ENCODE peak calls at places on chromosomes 5 and 9, in six cellular contexts. One of them, this sample, is unnamed.

GRCh38 chr9:2570615-2571479 is 50.7 kb upstream of the VLDLR start:
- DNase-seq in suprapubic skin: no peak
- DNase-seq in HL-60: peak; percentile 96
- DNase-seq in stomach: peak; percentile 87
- DNase-seq in Panc1: no peak
- DNase-seq in H1: no peak
- DNase-seq in this sample: no peak

GRCh38 chr5:72600401-72600981 is 93.3 kb upstream of the ZNF366 start:
- DNase-seq in HL-60: no peak
- DNase-seq in Panc1: peak; percentile 90
- DNase-seq in suprapubic skin: no peak
- DNase-seq in stomach: no peak
- DNase-seq in H1: no peak
- DNase-seq in this sample: no peak

GRCh38 chr9:127979333-127980055 is 1.3 kb downstream of the EEIG1 start:
- DNase-seq in stomach: peak; percentile 54
- DNase-seq in H1: peak; percentile 77
- DNase-seq in Panc1: no peak
- DNase-seq in HL-60: no peak
- DNase-seq in suprapubic skin: no peak
- DNase-seq in this sample: no peak

GRCh38 chr5:116557669-116558271 is 16.9 kb downstream of the SEMA6A start:
- DNase-seq in suprapubic skin: no peak
- DNase-seq in H1: no peak
- DNase-seq in HL-60: no peak
- DNase-seq in stomach: no peak
- DNase-seq in Panc1: no peak
- DNase-seq in this sample: no peak

GRCh38 chr9:19102181-19102630 is 498 bp downstream of the HAUS6 start:
- DNase-seq in stomach: no peak
- DNase-seq in HL-60: peak; percentile 24
- DNase-seq in Panc1: no peak
- DNase-seq in H1: peak; percentile 57
- DNase-seq in suprapubic skin: no peak
- DNase-seq in this sample: no peak

GRCh38 chr5:157390179-157390923 is 69.7 kb upstream of the NIPAL4 start:
- DNase-seq in suprapubic skin: no peak
- DNase-seq in H1: no peak
- DNase-seq in Panc1: peak; percentile 91
- DNase-seq in stomach: peak; percentile 51
- DNase-seq in HL-60: no peak
- DNase-seq in this sample: no peak

GRCh38 chr5:147782053-147783028 is at the start of gene JAKMIP2:
- DNase-seq in suprapubic skin: peak; percentile 70
- DNase-seq in H1: peak; percentile 97
- DNase-seq in stomach: peak; percentile 45
- DNase-seq in Panc1: no peak
- DNase-seq in HL-60: peak; percentile 10
- DNase-seq in this sample: peak; percentile 5

GRCh38 chr5:148967783-148968182 is 95.1 kb downstream of the SH3TC2 start:
- DNase-seq in Panc1: no peak
- DNase-seq in HL-60: no peak
- DNase-seq in suprapubic skin: no peak
- DNase-seq in H1: peak; percentile 11
- DNase-seq in stomach: no peak
- DNase-seq in this sample: no peak

GRCh38 chr5:59959330-59959729 is 65.8 kb upstream of the PDE4D start:
- DNase-seq in H1: no peak
- DNase-seq in stomach: no peak
- DNase-seq in Panc1: no peak
- DNase-seq in HL-60: no peak
- DNase-seq in suprapubic skin: no peak
- DNase-seq in this sample: no peak

GRCh38 chr5:149581192-149581861 is at the start of gene ARHGEF37:
- DNase-seq in stomach: peak; percentile 96
- DNase-seq in Panc1: no peak
- DNase-seq in suprapubic skin: peak; percentile 93
- DNase-seq in HL-60: no peak
- DNase-seq in H1: peak; percentile 73
- DNase-seq in this sample: no peak

GRCh38 chr9:113519401-113520108 is 56.0 kb downstream of the RGS3 start:
- DNase-seq in Panc1: no peak
- DNase-seq in stomach: no peak
- DNase-seq in suprapubic skin: no peak
- DNase-seq in HL-60: no peak
- DNase-seq in H1: no peak
- DNase-seq in this sample: no peak

GRCh38 chr5:69188811-69189161 is 597 bp upstream of the CENPH start:
- DNase-seq in Panc1: no peak
- DNase-seq in H1: no peak
- DNase-seq in HL-60: no peak
- DNase-seq in suprapubic skin: no peak
- DNase-seq in stomach: no peak
- DNase-seq in this sample: no peak

GRCh38 chr5:171647043-171647899 is 138.3 kb upstream of the SMIM23 start:
- DNase-seq in H1: no peak
- DNase-seq in HL-60: no peak
- DNase-seq in stomach: no peak
- DNase-seq in Panc1: no peak
- DNase-seq in suprapubic skin: no peak
- DNase-seq in this sample: no peak

GRCh38 chr9:100427366-100428263 is 672 bp downstream of the MSANTD3 start:
- DNase-seq in Panc1: no peak
- DNase-seq in suprapubic skin: peak; percentile 82
- DNase-seq in stomach: peak; percentile 35
- DNase-seq in H1: no peak
- DNase-seq in HL-60: no peak
- DNase-seq in this sample: no peak

GRCh38 chr9:100426532-100427365 is at the start of gene MSANTD3:
- DNase-seq in suprapubic skin: peak; percentile 77
- DNase-seq in Panc1: no peak
- DNase-seq in HL-60: no peak
- DNase-seq in stomach: peak; percentile 69
- DNase-seq in H1: peak; percentile 74
- DNase-seq in this sample: peak; percentile 76

GRCh38 chr9:100426194-100426531 is 780 bp upstream of the MSANTD3 start:
- DNase-seq in suprapubic skin: no peak
- DNase-seq in H1: no peak
- DNase-seq in HL-60: no peak
- DNase-seq in Panc1: no peak
- DNase-seq in stomach: no peak
- DNase-seq in this sample: no peak

GRCh38 chr9:100430286-100430940 is 3.5 kb downstream of the MSANTD3 start:
- DNase-seq in Panc1: no peak
- DNase-seq in suprapubic skin: no peak
- DNase-seq in HL-60: no peak
- DNase-seq in stomach: no peak
- DNase-seq in H1: no peak
- DNase-seq in this sample: no peak

DNA sequence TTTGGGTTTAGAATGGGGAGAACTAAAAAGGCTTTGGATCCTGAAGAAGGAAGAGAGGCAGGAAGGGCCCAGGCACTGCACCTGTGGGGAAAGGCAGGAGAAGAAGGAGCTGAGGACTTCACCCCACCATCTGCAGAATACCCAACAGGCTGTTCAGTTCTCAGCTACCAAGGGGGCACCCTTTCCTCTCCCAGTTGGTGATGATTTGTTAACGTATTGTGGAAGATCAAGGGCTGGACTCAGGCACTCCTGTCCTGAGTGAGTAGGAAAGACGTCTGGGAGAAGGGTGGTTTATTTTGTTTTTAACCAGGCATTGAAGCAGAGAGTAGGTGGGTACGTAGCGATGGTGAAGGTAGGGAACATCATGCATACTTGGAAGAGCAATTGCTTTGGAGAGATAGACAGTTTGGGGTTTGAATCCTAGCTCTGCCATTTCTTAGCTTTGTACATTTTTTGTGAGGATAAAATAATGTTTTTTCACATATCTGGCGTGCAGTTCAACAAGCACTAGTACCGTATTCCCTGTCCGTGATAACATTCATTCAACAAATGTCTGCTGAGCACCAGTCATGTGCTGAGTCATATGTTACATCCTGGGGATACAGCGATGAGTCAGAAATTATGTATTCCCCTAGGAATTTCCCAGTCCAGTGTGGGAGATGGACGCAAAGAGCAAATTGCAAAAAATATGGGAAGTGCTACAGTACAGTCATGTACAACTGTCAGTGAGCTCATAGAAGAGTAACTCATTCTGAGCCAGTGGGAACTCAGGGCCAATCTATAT is 2.1 kb downstream of the MSANTD3 start:
- DNase-seq in Panc1: peak; percentile 91
- DNase-seq in stomach: no peak
- DNase-seq in suprapubic skin: no peak
- DNase-seq in HL-60: no peak
- DNase-seq in H1: no peak
- DNase-seq in this sample: no peak
- TF ChIP-seq POLR2AphosphoS5 in Panc1: peak; percentile 73
- TF ChIP-seq POLR2AphosphoS5 in stomach: peak; percentile 68
- TF ChIP-seq POLR2AphosphoS5 in suprapubic skin: no peak
- TF ChIP-seq POLR2AphosphoS5 in HL-60: no peak
- TF ChIP-seq POLR2AphosphoS5 in H1: no peak
- TF ChIP-seq POLR2AphosphoS5 in this sample: no peak

GRCh38 chr9:129633848-129634247 is 7.9 kb downstream of the NTMT1 start:
- DNase-seq in H1: no peak
- DNase-seq in suprapubic skin: no peak
- DNase-seq in stomach: no peak
- DNase-seq in Panc1: no peak
- DNase-seq in HL-60: no peak
- DNase-seq in this sample: no peak

GRCh38 chr9:129637102-129637501 is 4.8 kb downstream of the ASB6 start:
- DNase-seq in HL-60: no peak
- DNase-seq in Panc1: no peak
- DNase-seq in H1: no peak
- DNase-seq in stomach: no peak
- DNase-seq in suprapubic skin: no peak
- DNase-seq in this sample: no peak

GRCh38 chr9:129637673-129638439 is 4.1 kb downstream of the ASB6 start:
- DNase-seq in H1: no peak
- DNase-seq in Panc1: no peak
- DNase-seq in HL-60: no peak
- DNase-seq in suprapubic skin: no peak
- DNase-seq in stomach: no peak
- DNase-seq in this sample: no peak

GRCh38 chr9:129633207-129633606 is 7.2 kb downstream of the NTMT1 start:
- DNase-seq in Panc1: no peak
- DNase-seq in H1: no peak
- DNase-seq in stomach: no peak
- DNase-seq in suprapubic skin: no peak
- DNase-seq in HL-60: no peak
- DNase-seq in this sample: no peak

GRCh38 chr9:129635099-129635803 is 6.7 kb downstream of the ASB6 start:
- DNase-seq in stomach: no peak
- DNase-seq in suprapubic skin: no peak
- DNase-seq in HL-60: no peak
- DNase-seq in H1: no peak
- DNase-seq in Panc1: no peak
- DNase-seq in this sample: no peak
- TF ChIP-seq POLR2AphosphoS5 in stomach: no peak
- TF ChIP-seq POLR2AphosphoS5 in suprapubic skin: no peak
- TF ChIP-seq POLR2AphosphoS5 in HL-60: peak; percentile 21
- TF ChIP-seq POLR2AphosphoS5 in H1: no peak
- TF ChIP-seq POLR2AphosphoS5 in Panc1: no peak
- TF ChIP-seq POLR2AphosphoS5 in this sample: no peak

GRCh38 chr5:43400082-43400481 is 12.1 kb downstream of the CCL28 start:
- DNase-seq in HL-60: no peak
- DNase-seq in stomach: no peak
- DNase-seq in H1: no peak
- DNase-seq in suprapubic skin: no peak
- DNase-seq in Panc1: no peak
- DNase-seq in this sample: no peak

GRCh38 chr5:43401827-43402226 is 10.4 kb downstream of the CCL28 start:
- DNase-seq in stomach: no peak
- DNase-seq in HL-60: no peak
- DNase-seq in suprapubic skin: no peak
- DNase-seq in H1: no peak
- DNase-seq in Panc1: no peak
- DNase-seq in this sample: no peak

DNA sequence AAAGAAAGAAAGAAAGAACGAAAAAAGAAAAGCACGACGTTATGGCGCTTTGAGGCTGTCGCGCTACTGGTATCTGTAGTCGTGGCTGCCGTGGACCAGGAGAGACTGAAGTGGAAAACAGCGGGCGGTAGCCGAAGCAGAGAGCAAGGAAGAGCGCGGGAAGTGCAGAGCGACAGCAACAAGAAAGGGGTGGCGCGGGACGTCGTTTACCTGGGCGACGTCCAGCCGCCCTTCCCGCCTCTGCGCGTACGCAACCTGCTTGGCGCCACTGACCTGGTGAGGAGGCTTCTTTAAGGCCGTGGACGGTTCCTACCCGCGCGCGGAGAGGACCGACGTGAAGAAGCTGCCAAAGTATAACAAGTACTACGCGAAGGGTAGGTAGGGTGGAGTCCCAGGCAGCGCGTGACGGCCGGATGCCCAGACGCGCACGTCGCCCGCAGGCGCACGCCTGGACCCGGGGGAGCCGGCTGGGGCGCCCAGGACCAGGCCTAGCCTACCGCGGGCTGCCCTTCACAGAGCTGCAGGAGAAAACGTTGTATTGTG is 15.4 kb downstream of the CCL28 start:
- DNase-seq in Panc1: no peak
- DNase-seq in H1: no peak
- DNase-seq in suprapubic skin: peak; percentile 81
- DNase-seq in HL-60: no peak
- DNase-seq in stomach: peak; percentile 66
- DNase-seq in this sample: peak; percentile 67
- TF ChIP-seq POLR2AphosphoS5 in Panc1: no peak
- TF ChIP-seq POLR2AphosphoS5 in H1: peak; percentile 26
- TF ChIP-seq POLR2AphosphoS5 in suprapubic skin: no peak
- TF ChIP-seq POLR2AphosphoS5 in HL-60: no peak
- TF ChIP-seq POLR2AphosphoS5 in stomach: no peak
- TF ChIP-seq POLR2AphosphoS5 in this sample: no peak

GRCh38 chr5:38667499-38667776 is 111.0 kb upstream of the LIFR start:
- DNase-seq in HL-60: no peak
- DNase-seq in Panc1: no peak
- DNase-seq in suprapubic skin: no peak
- DNase-seq in H1: no peak
- DNase-seq in stomach: no peak
- DNase-seq in this sample: no peak
- TF ChIP-seq POLR2AphosphoS5 in HL-60: no peak
- TF ChIP-seq POLR2AphosphoS5 in Panc1: no peak
- TF ChIP-seq POLR2AphosphoS5 in suprapubic skin: no peak
- TF ChIP-seq POLR2AphosphoS5 in H1: no peak
- TF ChIP-seq POLR2AphosphoS5 in stomach: no peak
- TF ChIP-seq POLR2AphosphoS5 in this sample: no peak

This sample was measured in GM12892.